ENCODE peak calls at places on chromosome 16, in eight cellular contexts. One of them, this sample, is unnamed.

GRCh38 chr16:53509906-53510703 is 7.1 kb upstream of the AKTIP start:
- DNase-seq in H1: no peak
- DNase-seq in vagina: peak; percentile 61
- DNase-seq in prostate gland: peak; percentile 47
- DNase-seq in breast epithelium: peak; percentile 49
- DNase-seq in transverse colon: peak; percentile 63
- DNase-seq in HepG2: peak; percentile 67
- DNase-seq in esophagus muscularis mucosa: no peak
- DNase-seq in this sample: no peak

GRCh38 chr16:17306745-17307144 is 164.0 kb downstream of the XYLT1 start:
- DNase-seq in vagina: no peak
- DNase-seq in HepG2: no peak
- DNase-seq in prostate gland: no peak
- DNase-seq in transverse colon: no peak
- DNase-seq in breast epithelium: no peak
- DNase-seq in H1: no peak
- DNase-seq in esophagus muscularis mucosa: no peak
- DNase-seq in this sample: no peak

GRCh38 chr16:48434653-48435318 is 49.6 kb upstream of the SIAH1 start:
- DNase-seq in prostate gland: no peak
- DNase-seq in H1: no peak
- DNase-seq in transverse colon: no peak
- DNase-seq in esophagus muscularis mucosa: no peak
- DNase-seq in HepG2: no peak
- DNase-seq in vagina: no peak
- DNase-seq in breast epithelium: no peak
- DNase-seq in this sample: no peak

GRCh38 chr16:81018496-81018895 is 11.5 kb downstream of the CENPN start:
- DNase-seq in prostate gland: no peak
- DNase-seq in vagina: no peak
- DNase-seq in H1: no peak
- DNase-seq in HepG2: no peak
- DNase-seq in breast epithelium: no peak
- DNase-seq in esophagus muscularis mucosa: no peak
- DNase-seq in transverse colon: no peak
- DNase-seq in this sample: no peak

GRCh38 chr16:12455287-12455798 is 348.3 kb downstream of the CPPED1 start:
- DNase-seq in H1: peak; percentile 31
- DNase-seq in esophagus muscularis mucosa: no peak
- DNase-seq in breast epithelium: no peak
- DNase-seq in transverse colon: peak; percentile 59
- DNase-seq in HepG2: peak; percentile 53
- DNase-seq in vagina: no peak
- DNase-seq in prostate gland: peak; percentile 42
- DNase-seq in this sample: no peak

GRCh38 chr16:27929818-27930217 is 133.7 kb downstream of the GSG1L start:
- DNase-seq in HepG2: no peak
- DNase-seq in esophagus muscularis mucosa: no peak
- DNase-seq in vagina: no peak
- DNase-seq in transverse colon: no peak
- DNase-seq in prostate gland: no peak
- DNase-seq in breast epithelium: no peak
- DNase-seq in H1: no peak
- DNase-seq in this sample: no peak

GRCh38 chr16:31298958-31299357 is 39.2 kb downstream of the ITGAM start:
- DNase-seq in prostate gland: no peak
- DNase-seq in H1: no peak
- DNase-seq in HepG2: peak; percentile 24
- DNase-seq in transverse colon: no peak
- DNase-seq in esophagus muscularis mucosa: no peak
- DNase-seq in vagina: no peak
- DNase-seq in breast epithelium: no peak
- DNase-seq in this sample: no peak

GRCh38 chr16:52069866-52070265 is 477.1 kb downstream of the TOX3 start:
- DNase-seq in HepG2: peak; percentile 51
- DNase-seq in transverse colon: no peak
- DNase-seq in esophagus muscularis mucosa: peak; percentile 84
- DNase-seq in vagina: no peak
- DNase-seq in H1: no peak
- DNase-seq in breast epithelium: no peak
- DNase-seq in prostate gland: no peak
- DNase-seq in this sample: no peak

GRCh38 chr16:75087040-75087979 is 29.3 kb downstream of the LDHD start:
- DNase-seq in esophagus muscularis mucosa: no peak
- DNase-seq in breast epithelium: no peak
- DNase-seq in HepG2: peak; percentile 60
- DNase-seq in transverse colon: peak; percentile 63
- DNase-seq in H1: no peak
- DNase-seq in vagina: no peak
- DNase-seq in prostate gland: no peak
- DNase-seq in this sample: no peak

GRCh38 chr16:23679986-23680336 is 1.3 kb downstream of the PLK1 start:
- DNase-seq in vagina: no peak
- DNase-seq in breast epithelium: no peak
- DNase-seq in prostate gland: no peak
- DNase-seq in H1: no peak
- DNase-seq in HepG2: no peak
- DNase-seq in transverse colon: no peak
- DNase-seq in esophagus muscularis mucosa: no peak
- DNase-seq in this sample: no peak

GRCh38 chr16:84138824-84139627 is 6.0 kb downstream of the HSDL1 start:
- DNase-seq in prostate gland: peak; percentile 19
- DNase-seq in breast epithelium: no peak
- DNase-seq in transverse colon: no peak
- DNase-seq in H1: no peak
- DNase-seq in vagina: no peak
- DNase-seq in HepG2: peak; percentile 97
- DNase-seq in esophagus muscularis mucosa: no peak
- DNase-seq in this sample: no peak

GRCh38 chr16:80063028-80063767 is 462.7 kb upstream of the MAF start:
- DNase-seq in transverse colon: peak; percentile 9
- DNase-seq in H1: no peak
- DNase-seq in prostate gland: peak; percentile 42
- DNase-seq in HepG2: no peak
- DNase-seq in esophagus muscularis mucosa: no peak
- DNase-seq in breast epithelium: no peak
- DNase-seq in vagina: no peak
- DNase-seq in this sample: no peak

GRCh38 chr16:70630960-70631745 is 15.2 kb upstream of the IL34 start:
- DNase-seq in vagina: no peak
- DNase-seq in HepG2: no peak
- DNase-seq in prostate gland: no peak
- DNase-seq in breast epithelium: no peak
- DNase-seq in H1: no peak
- DNase-seq in transverse colon: no peak
- DNase-seq in esophagus muscularis mucosa: no peak
- DNase-seq in this sample: no peak

GRCh38 chr16:71520550-71520949 is 5.7 kb upstream of the CHST4 start:
- DNase-seq in prostate gland: no peak
- DNase-seq in transverse colon: no peak
- DNase-seq in HepG2: no peak
- DNase-seq in H1: no peak
- DNase-seq in breast epithelium: no peak
- DNase-seq in vagina: no peak
- DNase-seq in esophagus muscularis mucosa: no peak
- DNase-seq in this sample: no peak

GRCh38 chr16:70396209-70396904 is 42.5 kb downstream of the ST3GAL2 start:
- DNase-seq in esophagus muscularis mucosa: no peak
- DNase-seq in transverse colon: no peak
- DNase-seq in vagina: no peak
- DNase-seq in HepG2: no peak
- DNase-seq in H1: no peak
- DNase-seq in breast epithelium: no peak
- DNase-seq in prostate gland: no peak
- DNase-seq in this sample: no peak

GRCh38 chr16:27318399-27319256 is 4.9 kb downstream of the IL4R start:
- DNase-seq in H1: no peak
- DNase-seq in esophagus muscularis mucosa: no peak
- DNase-seq in transverse colon: peak; percentile 48
- DNase-seq in vagina: no peak
- DNase-seq in prostate gland: no peak
- DNase-seq in breast epithelium: peak; percentile 34
- DNase-seq in HepG2: no peak
- DNase-seq in this sample: no peak

GRCh38 chr16:75593825-75594820 is 27.9 kb downstream of the GABARAPL2 start:
- DNase-seq in breast epithelium: no peak
- DNase-seq in esophagus muscularis mucosa: no peak
- DNase-seq in prostate gland: no peak
- DNase-seq in H1: peak; percentile 25
- DNase-seq in HepG2: peak; percentile 87
- DNase-seq in transverse colon: no peak
- DNase-seq in vagina: no peak
- DNase-seq in this sample: no peak

GRCh38 chr16:7482028-7482427 is 149.4 kb downstream of the RBFOX1 start:
- DNase-seq in breast epithelium: no peak
- DNase-seq in transverse colon: no peak
- DNase-seq in H1: no peak
- DNase-seq in esophagus muscularis mucosa: no peak
- DNase-seq in prostate gland: no peak
- DNase-seq in HepG2: no peak
- DNase-seq in vagina: no peak
- DNase-seq in this sample: no peak

GRCh38 chr16:10812352-10813122 is 6.1 kb downstream of the TVP23A start:
- DNase-seq in HepG2: no peak
- DNase-seq in transverse colon: no peak
- DNase-seq in prostate gland: no peak
- DNase-seq in vagina: no peak
- DNase-seq in breast epithelium: no peak
- DNase-seq in H1: no peak
- DNase-seq in esophagus muscularis mucosa: no peak
- DNase-seq in this sample: no peak

GRCh38 chr16:88561485-88562369 is 8.5 kb upstream of the ZC3H18 start:
- DNase-seq in H1: no peak
- DNase-seq in HepG2: no peak
- DNase-seq in breast epithelium: peak; percentile 25
- DNase-seq in esophagus muscularis mucosa: no peak
- DNase-seq in transverse colon: peak; percentile 37
- DNase-seq in prostate gland: peak; percentile 19
- DNase-seq in vagina: no peak
- DNase-seq in this sample: no peak

GRCh38 chr16:14668556-14669223 is 25.4 kb downstream of the PLA2G10 start:
- DNase-seq in prostate gland: no peak
- DNase-seq in esophagus muscularis mucosa: no peak
- DNase-seq in breast epithelium: no peak
- DNase-seq in H1: no peak
- DNase-seq in HepG2: no peak
- DNase-seq in vagina: no peak
- DNase-seq in transverse colon: peak; percentile 32
- DNase-seq in this sample: no peak

GRCh38 chr16:24855678-24856077 is 9.9 kb downstream of the SLC5A11 start:
- DNase-seq in esophagus muscularis mucosa: no peak
- DNase-seq in breast epithelium: no peak
- DNase-seq in vagina: no peak
- DNase-seq in prostate gland: peak; percentile 17
- DNase-seq in H1: no peak
- DNase-seq in HepG2: no peak
- DNase-seq in transverse colon: no peak
- DNase-seq in this sample: no peak

GRCh38 chr16:71622088-71622487 is 3.9 kb upstream of the MARVELD3 start:
- DNase-seq in esophagus muscularis mucosa: no peak
- DNase-seq in prostate gland: no peak
- DNase-seq in transverse colon: no peak
- DNase-seq in HepG2: no peak
- DNase-seq in breast epithelium: no peak
- DNase-seq in vagina: no peak
- DNase-seq in H1: no peak
- DNase-seq in this sample: no peak

GRCh38 chr16:3655030-3655790 is 719 bp downstream of the DNASE1 start:
- DNase-seq in breast epithelium: no peak
- DNase-seq in prostate gland: no peak
- DNase-seq in vagina: no peak
- DNase-seq in H1: no peak
- DNase-seq in HepG2: no peak
- DNase-seq in esophagus muscularis mucosa: no peak
- DNase-seq in transverse colon: no peak
- DNase-seq in this sample: no peak

GRCh38 chr16:3655791-3656490 is 1.4 kb downstream of the DNASE1 start:
- DNase-seq in transverse colon: no peak
- DNase-seq in H1: no peak
- DNase-seq in vagina: no peak
- DNase-seq in esophagus muscularis mucosa: no peak
- DNase-seq in prostate gland: no peak
- DNase-seq in breast epithelium: no peak
- DNase-seq in HepG2: no peak
- DNase-seq in this sample: no peak

GRCh38 chr16:3652373-3653037 is 2.0 kb upstream of the DNASE1 start:
- DNase-seq in transverse colon: peak; percentile 7
- DNase-seq in vagina: peak; percentile 64
- DNase-seq in H1: no peak
- DNase-seq in HepG2: peak; percentile 47
- DNase-seq in prostate gland: no peak
- DNase-seq in breast epithelium: no peak
- DNase-seq in esophagus muscularis mucosa: no peak
- DNase-seq in this sample: no peak

GRCh38 chr16:3656491-3657468 is 2.3 kb downstream of the DNASE1 start:
- DNase-seq in HepG2: no peak
- DNase-seq in esophagus muscularis mucosa: no peak
- DNase-seq in breast epithelium: no peak
- DNase-seq in prostate gland: no peak
- DNase-seq in vagina: no peak
- DNase-seq in H1: no peak
- DNase-seq in transverse colon: no peak
- DNase-seq in this sample: no peak

GRCh38 chr16:3654249-3654991 is at the start of gene DNASE1:
- DNase-seq in transverse colon: peak; percentile 74
- DNase-seq in esophagus muscularis mucosa: no peak
- DNase-seq in breast epithelium: no peak
- DNase-seq in HepG2: peak; percentile 91
- DNase-seq in H1: peak; percentile 61
- DNase-seq in vagina: no peak
- DNase-seq in prostate gland: no peak
- DNase-seq in this sample: peak; percentile 71
- TF ChIP-seq POLR2A in transverse colon: no peak
- TF ChIP-seq POLR2A in esophagus muscularis mucosa: no peak
- TF ChIP-seq POLR2A in breast epithelium: no peak
- TF ChIP-seq POLR2A in HepG2: no peak
- TF ChIP-seq POLR2A in H1: no peak
- TF ChIP-seq POLR2A in vagina: no peak
- TF ChIP-seq POLR2A in prostate gland: no peak
- TF ChIP-seq POLR2A in this sample: no peak

GRCh38 chr16:4290236-4290830 is 17.5 kb upstream of the TFAP4 start:
- DNase-seq in HepG2: peak; percentile 88
- DNase-seq in breast epithelium: no peak
- DNase-seq in prostate gland: no peak
- DNase-seq in vagina: no peak
- DNase-seq in transverse colon: no peak
- DNase-seq in esophagus muscularis mucosa: no peak
- DNase-seq in H1: no peak
- DNase-seq in this sample: no peak
- TF ChIP-seq POLR2AphosphoS5 in HepG2: no peak
- TF ChIP-seq POLR2AphosphoS5 in breast epithelium: no peak
- TF ChIP-seq POLR2AphosphoS5 in prostate gland: no peak
- TF ChIP-seq POLR2AphosphoS5 in vagina: peak; percentile 28
- TF ChIP-seq POLR2AphosphoS5 in transverse colon: peak; percentile 12
- TF ChIP-seq POLR2AphosphoS5 in esophagus muscularis mucosa: no peak
- TF ChIP-seq POLR2AphosphoS5 in H1: no peak
- TF ChIP-seq POLR2AphosphoS5 in this sample: no peak

GRCh38 chr16:67109407-67110135 is at the start of gene PHAF1:
- DNase-seq in esophagus muscularis mucosa: peak; percentile 97
- DNase-seq in HepG2: peak; percentile 86
- DNase-seq in breast epithelium: peak; percentile 89
- DNase-seq in transverse colon: peak; percentile 97
- DNase-seq in prostate gland: peak; percentile 95
- DNase-seq in vagina: no peak
- DNase-seq in H1: peak; percentile 74
- DNase-seq in this sample: peak; percentile 97
- TF ChIP-seq POLR2A in esophagus muscularis mucosa: no peak
- TF ChIP-seq POLR2A in HepG2: peak; percentile 98
- TF ChIP-seq POLR2A in breast epithelium: peak; percentile 39
- TF ChIP-seq POLR2A in transverse colon: peak; percentile 83
- TF ChIP-seq POLR2A in prostate gland: peak; percentile 93
- TF ChIP-seq POLR2A in vagina: no peak
- TF ChIP-seq POLR2A in H1: peak; percentile 48
- TF ChIP-seq POLR2A in this sample: peak; percentile 61

GRCh38 chr16:56888806-56889205 is 23.8 kb downstream of the SLC12A3 start:
- DNase-seq in HepG2: no peak
- DNase-seq in H1: no peak
- DNase-seq in vagina: no peak
- DNase-seq in breast epithelium: no peak
- DNase-seq in transverse colon: peak; percentile 54
- DNase-seq in esophagus muscularis mucosa: no peak
- DNase-seq in prostate gland: no peak
- DNase-seq in this sample: peak; percentile 66
- TF ChIP-seq POLR2AphosphoS5 in HepG2: no peak
- TF ChIP-seq POLR2AphosphoS5 in H1: no peak
- TF ChIP-seq POLR2AphosphoS5 in vagina: no peak
- TF ChIP-seq POLR2AphosphoS5 in breast epithelium: no peak
- TF ChIP-seq POLR2AphosphoS5 in transverse colon: no peak
- TF ChIP-seq POLR2AphosphoS5 in esophagus muscularis mucosa: no peak
- TF ChIP-seq POLR2AphosphoS5 in prostate gland: no peak
- TF ChIP-seq POLR2AphosphoS5 in this sample: no peak

This sample was measured in GM12892.